ENCODE peak calls at places on chromosomes 12 and 14, in five cellular contexts. One of them, this sample, is unnamed.

GRCh38 chr14:92704036-92704804 is 44.2 kb downstream of the LGMN start:
- DNase-seq in HepG2: no peak
- DNase-seq in endodermal cell: no peak
- DNase-seq in esophagus muscularis mucosa: no peak
- DNase-seq in breast epithelium: no peak
- DNase-seq in this sample: no peak

GRCh38 chr14:79483472-79483871 is 727.8 kb downstream of the DIO2 start:
- DNase-seq in endodermal cell: no peak
- DNase-seq in esophagus muscularis mucosa: no peak
- DNase-seq in HepG2: no peak
- DNase-seq in breast epithelium: no peak
- DNase-seq in this sample: no peak

GRCh38 chr14:51479584-51480305 is 172.0 kb upstream of the FRMD6 start:
- DNase-seq in HepG2: no peak
- DNase-seq in endodermal cell: no peak
- DNase-seq in breast epithelium: no peak
- DNase-seq in esophagus muscularis mucosa: no peak
- DNase-seq in this sample: no peak

GRCh38 chr12:81866081-81866480 is 106.9 kb upstream of the PPFIA2 start:
- DNase-seq in endodermal cell: no peak
- DNase-seq in breast epithelium: no peak
- DNase-seq in esophagus muscularis mucosa: no peak
- DNase-seq in HepG2: no peak
- DNase-seq in this sample: no peak

GRCh38 chr12:129949652-129950051 is 45.8 kb upstream of the TMEM132D start:
- DNase-seq in HepG2: no peak
- DNase-seq in breast epithelium: no peak
- DNase-seq in endodermal cell: no peak
- DNase-seq in esophagus muscularis mucosa: no peak
- DNase-seq in this sample: no peak

GRCh38 chr14:53022593-53022992 is 71.7 kb upstream of the FERMT2 start:
- DNase-seq in esophagus muscularis mucosa: no peak
- DNase-seq in HepG2: no peak
- DNase-seq in endodermal cell: no peak
- DNase-seq in breast epithelium: no peak
- DNase-seq in this sample: no peak

GRCh38 chr12:63496654-63497053 is 171.6 kb downstream of the DPY19L2 start:
- DNase-seq in HepG2: no peak
- DNase-seq in esophagus muscularis mucosa: no peak
- DNase-seq in breast epithelium: no peak
- DNase-seq in endodermal cell: no peak
- DNase-seq in this sample: no peak

GRCh38 chr14:74437654-74438053 is 11.6 kb upstream of the SYNDIG1L start:
- DNase-seq in esophagus muscularis mucosa: no peak
- DNase-seq in breast epithelium: no peak
- DNase-seq in HepG2: no peak
- DNase-seq in endodermal cell: peak; percentile 74
- DNase-seq in this sample: no peak

GRCh38 chr14:38900887-38901286 is 202.1 kb downstream of the SEC23A start:
- DNase-seq in endodermal cell: no peak
- DNase-seq in HepG2: no peak
- DNase-seq in breast epithelium: no peak
- DNase-seq in esophagus muscularis mucosa: no peak
- DNase-seq in this sample: no peak

GRCh38 chr12:47272412-47273190 is 192.8 kb upstream of the AMIGO2 start:
- DNase-seq in esophagus muscularis mucosa: no peak
- DNase-seq in endodermal cell: no peak
- DNase-seq in breast epithelium: no peak
- DNase-seq in HepG2: no peak
- DNase-seq in this sample: no peak

GRCh38 chr12:92707926-92708325 is 5.1 kb downstream of the PLEKHG7 start:
- DNase-seq in breast epithelium: no peak
- DNase-seq in HepG2: no peak
- DNase-seq in endodermal cell: no peak
- DNase-seq in esophagus muscularis mucosa: no peak
- DNase-seq in this sample: no peak

GRCh38 chr12:94615284-94616216 is 34.8 kb downstream of the TMCC3 start:
- DNase-seq in endodermal cell: no peak
- DNase-seq in HepG2: peak; percentile 35
- DNase-seq in breast epithelium: no peak
- DNase-seq in esophagus muscularis mucosa: no peak
- DNase-seq in this sample: peak; percentile 95

GRCh38 chr12:29519585-29520182 is 22.2 kb upstream of the OVCH1 start:
- DNase-seq in endodermal cell: peak; percentile 70
- DNase-seq in breast epithelium: no peak
- DNase-seq in HepG2: peak; percentile 28
- DNase-seq in esophagus muscularis mucosa: no peak
- DNase-seq in this sample: peak; percentile 50

GRCh38 chr12:106863185-106863584 is 88.7 kb downstream of the RIC8B start:
- DNase-seq in endodermal cell: no peak
- DNase-seq in esophagus muscularis mucosa: no peak
- DNase-seq in HepG2: no peak
- DNase-seq in breast epithelium: no peak
- DNase-seq in this sample: no peak

GRCh38 chr14:85535916-85536834 is 6.2 kb downstream of the FLRT2 start:
- DNase-seq in HepG2: peak; percentile 12
- DNase-seq in endodermal cell: peak; percentile 47
- DNase-seq in esophagus muscularis mucosa: no peak
- DNase-seq in breast epithelium: no peak
- DNase-seq in this sample: no peak

GRCh38 chr14:91835920-91836843 is 31.2 kb downstream of the TC2N start:
- DNase-seq in endodermal cell: peak; percentile 97
- DNase-seq in esophagus muscularis mucosa: no peak
- DNase-seq in HepG2: no peak
- DNase-seq in breast epithelium: peak; percentile 85
- DNase-seq in this sample: peak; percentile 94

GRCh38 chr14:37116933-37117844 is 55.2 kb downstream of the SLC25A21 start:
- DNase-seq in HepG2: peak; percentile 39
- DNase-seq in esophagus muscularis mucosa: no peak
- DNase-seq in breast epithelium: no peak
- DNase-seq in endodermal cell: no peak
- DNase-seq in this sample: no peak

GRCh38 chr12:107091989-107092641 is 1.2 kb downstream of the CRY1 start:
- DNase-seq in breast epithelium: peak; percentile 43
- DNase-seq in esophagus muscularis mucosa: peak; percentile 92
- DNase-seq in HepG2: peak; percentile 86
- DNase-seq in endodermal cell: peak; percentile 80
- DNase-seq in this sample: peak; percentile 91

GRCh38 chr14:102196436-102197230 is 56.9 kb downstream of the WDR20 start:
- DNase-seq in HepG2: no peak
- DNase-seq in endodermal cell: no peak
- DNase-seq in esophagus muscularis mucosa: no peak
- DNase-seq in breast epithelium: no peak
- DNase-seq in this sample: peak; percentile 69

DNA sequence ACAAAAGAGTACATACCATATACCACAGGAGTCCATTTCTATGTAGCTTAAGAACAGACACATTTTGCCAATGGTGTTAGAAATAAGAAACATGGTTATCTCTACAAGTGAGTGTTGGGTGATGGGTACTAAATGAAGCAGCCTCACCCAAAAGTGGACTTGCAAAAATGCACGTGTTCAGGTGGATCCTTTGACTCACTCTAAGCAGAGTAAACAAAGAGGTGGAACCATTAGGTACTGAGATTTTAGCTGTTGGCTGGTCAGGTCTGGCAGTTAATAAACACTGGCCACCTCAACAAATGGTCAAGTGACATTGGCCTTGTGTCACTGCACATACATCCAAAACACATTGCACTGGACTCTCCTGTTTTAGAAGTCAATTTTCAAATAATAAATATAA is 27.6 kb downstream of the EVL start:
- DNase-seq in endodermal cell: no peak
- DNase-seq in HepG2: no peak
- DNase-seq in breast epithelium: no peak
- DNase-seq in esophagus muscularis mucosa: no peak
- DNase-seq in this sample: no peak
- H3K27ac ChIP-seq in endodermal cell: no peak overlapping the region
- H3K27ac ChIP-seq in HepG2: no peak overlapping the region
- H3K27ac ChIP-seq in breast epithelium: no peak overlapping the region
- H3K27ac ChIP-seq in esophagus muscularis mucosa: no peak overlapping the region
- H3K27ac ChIP-seq in this sample: no peak overlapping the region

GRCh38 chr14:69711065-69711464 is 55.9 kb upstream of the SRSF5 start:
- DNase-seq in esophagus muscularis mucosa: no peak
- DNase-seq in endodermal cell: no peak
- DNase-seq in HepG2: no peak
- DNase-seq in breast epithelium: no peak
- DNase-seq in this sample: peak; percentile 31

GRCh38 chr14:69711471-69712216 is 55.3 kb upstream of the SRSF5 start:
- DNase-seq in breast epithelium: peak; percentile 35
- DNase-seq in endodermal cell: no peak
- DNase-seq in esophagus muscularis mucosa: no peak
- DNase-seq in HepG2: no peak
- DNase-seq in this sample: no peak

GRCh38 chr14:69713127-69713800 is 53.7 kb upstream of the SRSF5 start:
- DNase-seq in esophagus muscularis mucosa: no peak
- DNase-seq in HepG2: no peak
- DNase-seq in endodermal cell: peak; percentile 89
- DNase-seq in breast epithelium: peak; percentile 84
- DNase-seq in this sample: peak; percentile 56

GRCh38 chr14:69712637-69713088 is 54.3 kb upstream of the SRSF5 start:
- DNase-seq in breast epithelium: peak; percentile 63
- DNase-seq in esophagus muscularis mucosa: no peak
- DNase-seq in HepG2: no peak
- DNase-seq in endodermal cell: peak; percentile 86
- DNase-seq in this sample: peak; percentile 75

DNA sequence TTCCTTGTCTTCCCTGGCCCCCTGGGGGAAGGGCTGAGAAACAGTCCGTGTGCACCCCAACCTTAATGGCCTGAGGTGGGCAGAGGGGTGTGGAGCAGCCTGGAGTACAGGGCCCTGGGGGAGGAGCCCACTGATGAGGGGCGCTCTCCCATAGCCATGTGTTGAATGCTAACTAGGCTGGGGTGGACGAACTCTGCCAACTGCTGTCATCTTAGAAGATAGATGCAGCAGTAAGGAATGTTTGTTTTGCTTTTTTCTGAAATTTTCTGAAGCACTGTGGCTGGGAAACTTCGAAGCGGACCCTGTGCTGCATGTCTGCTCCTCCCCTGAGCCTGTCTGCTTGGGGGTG is 54.8 kb upstream of the SRSF5 start:
- DNase-seq in esophagus muscularis mucosa: no peak
- DNase-seq in endodermal cell: no peak
- DNase-seq in HepG2: no peak
- DNase-seq in breast epithelium: no peak
- DNase-seq in this sample: no peak
- H3K4me1 ChIP-seq in esophagus muscularis mucosa: peaks cover 80% of the 10 kb centered on the region
- H3K4me1 ChIP-seq in endodermal cell: peaks cover 22% of the 10 kb centered on the region
- H3K4me1 ChIP-seq in HepG2: peaks cover 38% of the 10 kb centered on the region
- H3K4me1 ChIP-seq in breast epithelium: peaks cover 31% of the 10 kb centered on the region
- H3K4me1 ChIP-seq in this sample: no peaks in the 10 kb centered on the region

GRCh38 chr14:100810435-100810834 is 15.5 kb upstream of the MEG3 start:
- DNase-seq in endodermal cell: no peak
- DNase-seq in esophagus muscularis mucosa: no peak
- DNase-seq in HepG2: no peak
- DNase-seq in breast epithelium: no peak
- DNase-seq in this sample: no peak
- H3K9me3 ChIP-seq in endodermal cell: peaks cover 53% of the 10 kb centered on the region
- H3K9me3 ChIP-seq in esophagus muscularis mucosa: peaks cover 44% of the 10 kb centered on the region
- H3K9me3 ChIP-seq in HepG2: peaks cover 52% of the 10 kb centered on the region
- H3K9me3 ChIP-seq in breast epithelium: peaks cover 34% of the 10 kb centered on the region
- H3K9me3 ChIP-seq in this sample: no peaks in the 10 kb centered on the region

DNA sequence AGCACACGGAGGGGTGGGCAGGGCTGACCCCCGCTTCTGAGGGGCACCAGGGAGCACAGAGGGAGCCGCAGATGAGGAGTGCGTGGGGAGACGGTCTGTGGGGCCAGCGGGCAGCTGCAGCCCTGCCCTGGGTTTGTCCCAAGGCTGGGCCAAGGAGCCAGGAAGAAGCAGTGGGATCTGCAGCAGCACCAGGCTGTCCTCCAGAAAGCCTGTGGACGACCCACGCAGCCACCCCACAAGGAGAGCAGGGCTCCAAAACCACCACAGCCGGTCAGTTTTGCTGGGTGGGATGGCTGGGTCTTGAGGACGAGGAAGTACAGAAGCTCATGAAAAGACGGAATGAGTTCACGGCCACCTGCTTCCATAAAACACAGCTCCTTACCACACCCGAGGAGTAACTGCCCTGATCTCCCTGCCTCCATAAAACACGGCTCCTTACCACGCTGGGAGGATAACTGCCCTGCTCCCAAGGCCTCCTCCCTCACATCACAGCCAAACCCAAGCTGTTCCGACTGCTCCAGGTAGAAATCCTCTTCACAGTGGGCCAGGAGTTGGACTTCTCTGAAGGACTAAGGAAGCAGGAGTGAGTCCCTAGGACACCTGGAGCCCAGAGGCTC is 9.9 kb upstream of the GOLGA3 start:
- DNase-seq in breast epithelium: no peak
- DNase-seq in endodermal cell: peak; percentile 45
- DNase-seq in esophagus muscularis mucosa: no peak
- DNase-seq in HepG2: no peak
- DNase-seq in this sample: no peak
- H3K27ac ChIP-seq in breast epithelium: no peak overlapping the region
- H3K27ac ChIP-seq in endodermal cell: peak overlapping the region; percentile 57
- H3K27ac ChIP-seq in esophagus muscularis mucosa: peak overlapping the region; percentile 48
- H3K27ac ChIP-seq in HepG2: no peak overlapping the region
- H3K27ac ChIP-seq in this sample: no peak overlapping the region

GRCh38 chr12:56687225-56688128 is 607 bp downstream of the PTGES3 start:
- DNase-seq in esophagus muscularis mucosa: peak; percentile 92
- DNase-seq in endodermal cell: peak; percentile 76
- DNase-seq in HepG2: no peak
- DNase-seq in breast epithelium: peak; percentile 62
- DNase-seq in this sample: peak; percentile 66

GRCh38 chr12:56688129-56688845 is at the start of gene PTGES3:
- DNase-seq in esophagus muscularis mucosa: peak; percentile 99
- DNase-seq in endodermal cell: peak; percentile 100
- DNase-seq in breast epithelium: peak; percentile 97
- DNase-seq in HepG2: peak; percentile 91
- DNase-seq in this sample: peak; percentile 99

GRCh38 chr12:56688846-56689113 is 696 bp upstream of the PTGES3 start:
- DNase-seq in HepG2: no peak
- DNase-seq in breast epithelium: no peak
- DNase-seq in endodermal cell: no peak
- DNase-seq in esophagus muscularis mucosa: no peak
- DNase-seq in this sample: no peak

GRCh38 chr12:56682323-56682722 is 5.8 kb downstream of the PTGES3 start:
- DNase-seq in breast epithelium: no peak
- DNase-seq in endodermal cell: peak; percentile 26
- DNase-seq in esophagus muscularis mucosa: no peak
- DNase-seq in HepG2: no peak
- DNase-seq in this sample: no peak

GRCh38 chr12:56684745-56685369 is 3.2 kb downstream of the PTGES3 start:
- DNase-seq in breast epithelium: no peak
- DNase-seq in HepG2: no peak
- DNase-seq in endodermal cell: peak; percentile 33
- DNase-seq in esophagus muscularis mucosa: no peak
- DNase-seq in this sample: peak; percentile 18
- H3K4me1 ChIP-seq in breast epithelium: peaks cover 4% of the 10 kb centered on the region
- H3K4me1 ChIP-seq in HepG2: peaks cover 48% of the 10 kb centered on the region
- H3K4me1 ChIP-seq in endodermal cell: no peaks in the 10 kb centered on the region
- H3K4me1 ChIP-seq in esophagus muscularis mucosa: peaks cover 66% of the 10 kb centered on the region
- H3K4me1 ChIP-seq in this sample: peaks cover 5% of the 10 kb centered on the region

DNA sequence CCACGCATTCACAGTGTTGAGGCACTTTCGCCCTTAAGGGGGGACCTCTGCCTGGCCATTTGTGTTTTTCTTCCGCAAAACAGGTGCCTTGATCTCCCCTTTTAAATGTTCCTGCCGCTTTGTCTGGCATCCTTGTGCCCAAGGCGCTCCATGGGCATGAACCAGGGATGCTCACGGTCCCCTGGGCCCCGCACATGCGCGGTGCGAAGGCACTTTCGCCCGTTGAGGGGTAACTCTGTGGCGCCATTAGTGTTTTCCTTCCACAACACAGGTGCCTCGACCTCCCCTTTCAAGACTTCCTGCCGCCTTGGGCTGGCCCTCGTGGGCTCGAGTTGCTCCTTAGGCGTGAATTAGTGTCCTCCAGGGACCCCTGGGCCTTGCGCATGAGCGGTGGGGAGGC is 335.5 kb downstream of the ALG10 start:
- DNase-seq in esophagus muscularis mucosa: no peak
- DNase-seq in endodermal cell: no peak
- DNase-seq in HepG2: no peak
- DNase-seq in breast epithelium: no peak
- DNase-seq in this sample: no peak
- H3K9me3 ChIP-seq in esophagus muscularis mucosa: peaks cover 99% of the 10 kb centered on the region
- H3K9me3 ChIP-seq in endodermal cell: no peaks in the 10 kb centered on the region
- H3K9me3 ChIP-seq in HepG2: no peaks in the 10 kb centered on the region
- H3K9me3 ChIP-seq in breast epithelium: peaks cover 95% of the 10 kb centered on the region
- H3K9me3 ChIP-seq in this sample: peaks cover 4% of the 10 kb centered on the region

This sample was measured in small intestine.